ENCODE peak calls at places on chromosomes 13 and 19, in six cellular contexts. L is brain microvascular endothelial cell; T is central memory CD8-positive, alpha-beta T cell; G is HAP-1; R is stimulated activated CD4-positive, alpha-beta T cell treated with anti-CD3 and anti-CD28 coated beads, Interleukin-1b, Interleukin-23, amount 100 ng/mL, for 24 hours; U is fibroblast of pulmonary artery. D is an unnamed sample.

GRCh38 chr13:54949735-54950134 is 1921.1 kb downstream of the OLFM4 start:
- DNase-seq in L (no peak), T (no peak), G (no peak), R (no peak), U (no peak), D (no peak)

GRCh38 chr13:36432106-36432544 is at the start of gene CCNA1:
- DNase-seq in L (no peak), T (no peak), G (peak), R (peak), U (peak), D (peak)

GRCh38 chr19:33197591-33198000 is 3.5 kb downstream of the LRP3 start:
- DNase-seq in L (no peak), T (no peak), G (no peak), R (no peak), U (no peak), D (no peak)

GRCh38 chr19:33397536-33398360 is 24.2 kb downstream of the CEBPG start:
- DNase-seq in L (no peak), T (no peak), G (no peak), R (no peak), U (no peak), D (peak)

GRCh38 chr19:39030854-39031367 is 1.4 kb downstream of the FBXO27 start:
- DNase-seq in L (no peak), T (no peak), G (no peak), R (no peak), U (peak), D (no peak)

GRCh38 chr13:75715598-75716523 is 79.7 kb downstream of the LMO7 start:
- DNase-seq in L (no peak), T (no peak), G (no peak), R (no peak), U (peak), D (no peak)

GRCh38 chr19:896999-897398 is 3.7 kb downstream of the RNU6-9 start:
- DNase-seq in L (no peak), T (no peak), G (no peak), R (no peak), U (no peak), D (no peak)

GRCh38 chr13:88824218-88824617 is 1153.0 kb downstream of the SLITRK5 start:
- DNase-seq in L (no peak), T (no peak), G (no peak), R (no peak), U (no peak), D (no peak)

GRCh38 chr13:48731957-48732569 is 78.3 kb downstream of the CYSLTR2 start:
- DNase-seq in L (no peak), T (peak), G (peak), R (peak), U (peak), D (peak)

GRCh38 chr13:25179011-25179410 is 6.9 kb upstream of the AMER2 start:
- DNase-seq in L (no peak), T (no peak), G (no peak), R (no peak), U (no peak), D (no peak)

GRCh38 chr13:44818428-44818827 is 170.8 kb downstream of the NUFIP1 start:
- DNase-seq in L (peak), T (no peak), G (peak), R (no peak), U (peak), D (no peak)